ENCODE peak calls at places on chromosomes 13 and 19, in seven cellular contexts. One of them, this sample, is unnamed.

GRCh38 chr19:17061691-17062090 is 13.6 kb downstream of the HAUS8 start:
- DNase-seq in cardiac fibroblast: no peak
- DNase-seq in WTC11: no peak
- DNase-seq in type B pancreatic cell: no peak
- DNase-seq in brain microvascular endothelial cell: no peak
- DNase-seq in left ventricle myocardium inferior: no peak
- DNase-seq in tibial nerve: no peak
- DNase-seq in this sample: no peak

GRCh38 chr19:590396-590745 is 690 bp downstream of the HCN2 start:
- DNase-seq in left ventricle myocardium inferior: no peak
- DNase-seq in brain microvascular endothelial cell: no peak
- DNase-seq in type B pancreatic cell: no peak
- DNase-seq in cardiac fibroblast: peak
- DNase-seq in tibial nerve: no peak
- DNase-seq in WTC11: no peak
- DNase-seq in this sample: peak

GRCh38 chr19:47839913-47840312 is 18.2 kb downstream of the CRX start:
- DNase-seq in brain microvascular endothelial cell: no peak
- DNase-seq in cardiac fibroblast: no peak
- DNase-seq in left ventricle myocardium inferior: no peak
- DNase-seq in tibial nerve: no peak
- DNase-seq in type B pancreatic cell: no peak
- DNase-seq in WTC11: peak
- DNase-seq in this sample: no peak

GRCh38 chr13:32010137-32010536 is 21.4 kb upstream of the FRY start:
- DNase-seq in type B pancreatic cell: no peak
- DNase-seq in left ventricle myocardium inferior: no peak
- DNase-seq in cardiac fibroblast: peak
- DNase-seq in tibial nerve: no peak
- DNase-seq in brain microvascular endothelial cell: peak
- DNase-seq in WTC11: no peak
- DNase-seq in this sample: no peak

GRCh38 chr13:112838038-112838965 is 130.7 kb upstream of the MCF2L start:
- DNase-seq in brain microvascular endothelial cell: no peak
- DNase-seq in WTC11: no peak
- DNase-seq in left ventricle myocardium inferior: no peak
- DNase-seq in cardiac fibroblast: no peak
- DNase-seq in tibial nerve: no peak
- DNase-seq in type B pancreatic cell: no peak
- DNase-seq in this sample: no peak

GRCh38 chr19:23522431-23522830 is 127.2 kb upstream of the ZNF91 start:
- DNase-seq in brain microvascular endothelial cell: no peak
- DNase-seq in cardiac fibroblast: no peak
- DNase-seq in left ventricle myocardium inferior: no peak
- DNase-seq in type B pancreatic cell: no peak
- DNase-seq in WTC11: no peak
- DNase-seq in tibial nerve: no peak
- DNase-seq in this sample: peak

GRCh38 chr13:69857188-69857821 is 250.3 kb upstream of the ATXN8OS start:
- DNase-seq in WTC11: no peak
- DNase-seq in tibial nerve: no peak
- DNase-seq in left ventricle myocardium inferior: no peak
- DNase-seq in cardiac fibroblast: peak
- DNase-seq in type B pancreatic cell: no peak
- DNase-seq in brain microvascular endothelial cell: no peak
- DNase-seq in this sample: peak

GRCh38 chr19:1739960-1740629 is 13.2 kb upstream of the ONECUT3 start:
- DNase-seq in WTC11: no peak
- DNase-seq in type B pancreatic cell: no peak
- DNase-seq in left ventricle myocardium inferior: no peak
- DNase-seq in brain microvascular endothelial cell: no peak
- DNase-seq in tibial nerve: no peak
- DNase-seq in cardiac fibroblast: no peak
- DNase-seq in this sample: no peak

GRCh38 chr13:31431722-31432137 is 232.0 kb downstream of the B3GLCT start:
- DNase-seq in tibial nerve: peak
- DNase-seq in type B pancreatic cell: no peak
- DNase-seq in brain microvascular endothelial cell: peak
- DNase-seq in left ventricle myocardium inferior: peak
- DNase-seq in WTC11: peak
- DNase-seq in cardiac fibroblast: peak
- DNase-seq in this sample: peak

GRCh38 chr13:59476376-59476775 is 687.4 kb downstream of the DIAPH3 start:
- DNase-seq in tibial nerve: no peak
- DNase-seq in cardiac fibroblast: peak
- DNase-seq in WTC11: no peak
- DNase-seq in brain microvascular endothelial cell: no peak
- DNase-seq in type B pancreatic cell: no peak
- DNase-seq in left ventricle myocardium inferior: no peak
- DNase-seq in this sample: no peak

GRCh38 chr19:49687150-49687549 is 2.2 kb upstream of the ADM5 start:
- DNase-seq in cardiac fibroblast: no peak
- DNase-seq in brain microvascular endothelial cell: no peak
- DNase-seq in tibial nerve: no peak
- DNase-seq in WTC11: no peak
- DNase-seq in type B pancreatic cell: no peak
- DNase-seq in left ventricle myocardium inferior: no peak
- DNase-seq in this sample: no peak

GRCh38 chr19:44050740-44051653 is 839 bp upstream of the ZNF223 start:
- DNase-seq in type B pancreatic cell: no peak
- DNase-seq in left ventricle myocardium inferior: no peak
- DNase-seq in cardiac fibroblast: peak
- DNase-seq in brain microvascular endothelial cell: peak
- DNase-seq in tibial nerve: no peak
- DNase-seq in WTC11: peak
- DNase-seq in this sample: no peak

GRCh38 chr13:110251227-110251791 is 55.6 kb downstream of the COL4A1 start:
- DNase-seq in brain microvascular endothelial cell: no peak
- DNase-seq in cardiac fibroblast: no peak
- DNase-seq in type B pancreatic cell: no peak
- DNase-seq in left ventricle myocardium inferior: no peak
- DNase-seq in WTC11: no peak
- DNase-seq in tibial nerve: no peak
- DNase-seq in this sample: peak

GRCh38 chr13:51255556-51255955 is 33.4 kb downstream of the FAM124A start:
- DNase-seq in cardiac fibroblast: no peak
- DNase-seq in type B pancreatic cell: no peak
- DNase-seq in brain microvascular endothelial cell: no peak
- DNase-seq in tibial nerve: no peak
- DNase-seq in WTC11: no peak
- DNase-seq in left ventricle myocardium inferior: no peak
- DNase-seq in this sample: no peak

GRCh38 chr19:48900477-48901452 is 653 bp downstream of the NUCB1 start:
- DNase-seq in cardiac fibroblast: peak
- DNase-seq in left ventricle myocardium inferior: no peak
- DNase-seq in WTC11: no peak
- DNase-seq in type B pancreatic cell: no peak
- DNase-seq in tibial nerve: no peak
- DNase-seq in brain microvascular endothelial cell: no peak
- DNase-seq in this sample: no peak

GRCh38 chr19:30170495-30171137 is 201.6 kb upstream of the ZNF536 start:
- DNase-seq in type B pancreatic cell: no peak
- DNase-seq in cardiac fibroblast: no peak
- DNase-seq in brain microvascular endothelial cell: no peak
- DNase-seq in left ventricle myocardium inferior: no peak
- DNase-seq in tibial nerve: no peak
- DNase-seq in WTC11: no peak
- DNase-seq in this sample: no peak

GRCh38 chr19:45253396-45254027 is 2.4 kb downstream of the MARK4 start:
- DNase-seq in cardiac fibroblast: peak
- DNase-seq in type B pancreatic cell: no peak
- DNase-seq in tibial nerve: no peak
- DNase-seq in left ventricle myocardium inferior: no peak
- DNase-seq in WTC11: no peak
- DNase-seq in brain microvascular endothelial cell: peak
- DNase-seq in this sample: no peak

GRCh38 chr19:45478454-45479238 is 10.8 kb downstream of the FOSB start:
- DNase-seq in type B pancreatic cell: peak
- DNase-seq in tibial nerve: peak
- DNase-seq in left ventricle myocardium inferior: peak
- DNase-seq in cardiac fibroblast: peak
- DNase-seq in brain microvascular endothelial cell: peak
- DNase-seq in WTC11: peak
- DNase-seq in this sample: peak

GRCh38 chr19:341386-342127 is 3.0 kb downstream of the MIER2 start:
- DNase-seq in brain microvascular endothelial cell: no peak
- DNase-seq in left ventricle myocardium inferior: no peak
- DNase-seq in tibial nerve: no peak
- DNase-seq in cardiac fibroblast: no peak
- DNase-seq in type B pancreatic cell: no peak
- DNase-seq in WTC11: no peak
- DNase-seq in this sample: no peak

GRCh38 chr13:65943711-65944110 is 1286.4 kb downstream of the PCDH9 start:
- DNase-seq in brain microvascular endothelial cell: no peak
- DNase-seq in type B pancreatic cell: no peak
- DNase-seq in left ventricle myocardium inferior: no peak
- DNase-seq in WTC11: no peak
- DNase-seq in tibial nerve: no peak
- DNase-seq in cardiac fibroblast: peak
- DNase-seq in this sample: peak

GRCh38 chr13:87872813-87873212 is 201.6 kb downstream of the SLITRK5 start:
- DNase-seq in left ventricle myocardium inferior: no peak
- DNase-seq in type B pancreatic cell: no peak
- DNase-seq in tibial nerve: no peak
- DNase-seq in WTC11: no peak
- DNase-seq in brain microvascular endothelial cell: no peak
- DNase-seq in cardiac fibroblast: no peak
- DNase-seq in this sample: no peak

GRCh38 chr19:5881543-5882299 is 11.4 kb upstream of the FUT5 start:
- DNase-seq in type B pancreatic cell: no peak
- DNase-seq in left ventricle myocardium inferior: no peak
- DNase-seq in cardiac fibroblast: no peak
- DNase-seq in tibial nerve: no peak
- DNase-seq in brain microvascular endothelial cell: no peak
- DNase-seq in WTC11: no peak
- DNase-seq in this sample: no peak

GRCh38 chr13:100789481-100789880 is 114.9 kb upstream of the TMTC4 start:
- DNase-seq in tibial nerve: no peak
- DNase-seq in type B pancreatic cell: no peak
- DNase-seq in WTC11: no peak
- DNase-seq in cardiac fibroblast: peak
- DNase-seq in left ventricle myocardium inferior: no peak
- DNase-seq in brain microvascular endothelial cell: peak
- DNase-seq in this sample: peak

DNA sequence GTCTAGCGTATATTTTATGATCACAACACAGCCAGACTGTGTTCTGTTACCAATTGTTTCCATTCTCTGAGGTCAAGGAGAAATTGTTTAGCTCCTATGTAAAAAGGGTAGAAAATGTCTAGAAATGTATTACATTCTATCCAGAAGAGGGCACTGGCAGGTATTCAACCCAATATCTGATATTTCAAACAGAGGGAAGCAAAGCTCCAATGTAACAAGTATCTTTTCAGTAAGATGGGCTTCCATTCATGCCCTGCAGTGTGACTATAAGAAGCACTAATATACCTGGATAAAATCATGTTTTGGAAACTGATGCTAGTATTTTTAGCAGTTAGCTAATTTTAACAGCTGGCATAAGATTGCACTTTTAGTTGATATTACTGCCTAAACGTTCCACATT is 312.7 kb downstream of the FGF14 start:
- DNase-seq in WTC11: no peak
- DNase-seq in type B pancreatic cell: no peak
- DNase-seq in tibial nerve: no peak
- DNase-seq in cardiac fibroblast: peak
- DNase-seq in brain microvascular endothelial cell: no peak
- DNase-seq in left ventricle myocardium inferior: no peak
- DNase-seq in this sample: peak
- TF ChIP-seq CTCF in WTC11: no peak
- TF ChIP-seq CTCF in type B pancreatic cell: peak
- TF ChIP-seq CTCF in tibial nerve: no peak
- TF ChIP-seq CTCF in cardiac fibroblast: peak
- TF ChIP-seq CTCF in brain microvascular endothelial cell: no peak
- TF ChIP-seq CTCF in left ventricle myocardium inferior: peak
- TF ChIP-seq CTCF in this sample: peak

GRCh38 chr19:27966390-27966816 is 1246.5 kb downstream of the UQCRFS1 start:
- DNase-seq in cardiac fibroblast: peak
- DNase-seq in brain microvascular endothelial cell: no peak
- DNase-seq in left ventricle myocardium inferior: no peak
- DNase-seq in WTC11: no peak
- DNase-seq in type B pancreatic cell: no peak
- DNase-seq in tibial nerve: no peak
- DNase-seq in this sample: peak
- TF ChIP-seq CTCF in cardiac fibroblast: peak
- TF ChIP-seq CTCF in brain microvascular endothelial cell: peak
- TF ChIP-seq CTCF in left ventricle myocardium inferior: peak
- TF ChIP-seq CTCF in WTC11: peak
- TF ChIP-seq CTCF in type B pancreatic cell: peak
- TF ChIP-seq CTCF in tibial nerve: peak
- TF ChIP-seq CTCF in this sample: peak

GRCh38 chr19:21910318-21910717 is 74.3 kb upstream of the ZNF43 start:
- DNase-seq in brain microvascular endothelial cell: no peak
- DNase-seq in tibial nerve: no peak
- DNase-seq in left ventricle myocardium inferior: no peak
- DNase-seq in type B pancreatic cell: no peak
- DNase-seq in cardiac fibroblast: peak
- DNase-seq in WTC11: no peak
- DNase-seq in this sample: no peak

GRCh38 chr19:21908066-21908465 is 72.1 kb upstream of the ZNF43 start:
- DNase-seq in type B pancreatic cell: no peak
- DNase-seq in cardiac fibroblast: no peak
- DNase-seq in tibial nerve: no peak
- DNase-seq in WTC11: no peak
- DNase-seq in brain microvascular endothelial cell: no peak
- DNase-seq in left ventricle myocardium inferior: no peak
- DNase-seq in this sample: no peak

GRCh38 chr19:21907516-21907915 is 71.5 kb upstream of the ZNF43 start:
- DNase-seq in type B pancreatic cell: no peak
- DNase-seq in tibial nerve: no peak
- DNase-seq in left ventricle myocardium inferior: no peak
- DNase-seq in WTC11: no peak
- DNase-seq in cardiac fibroblast: no peak
- DNase-seq in brain microvascular endothelial cell: no peak
- DNase-seq in this sample: no peak

GRCh38 chr19:21915411-21915810 is 79.4 kb upstream of the ZNF43 start:
- DNase-seq in cardiac fibroblast: no peak
- DNase-seq in brain microvascular endothelial cell: no peak
- DNase-seq in left ventricle myocardium inferior: no peak
- DNase-seq in tibial nerve: no peak
- DNase-seq in WTC11: no peak
- DNase-seq in type B pancreatic cell: no peak
- DNase-seq in this sample: no peak

DNA sequence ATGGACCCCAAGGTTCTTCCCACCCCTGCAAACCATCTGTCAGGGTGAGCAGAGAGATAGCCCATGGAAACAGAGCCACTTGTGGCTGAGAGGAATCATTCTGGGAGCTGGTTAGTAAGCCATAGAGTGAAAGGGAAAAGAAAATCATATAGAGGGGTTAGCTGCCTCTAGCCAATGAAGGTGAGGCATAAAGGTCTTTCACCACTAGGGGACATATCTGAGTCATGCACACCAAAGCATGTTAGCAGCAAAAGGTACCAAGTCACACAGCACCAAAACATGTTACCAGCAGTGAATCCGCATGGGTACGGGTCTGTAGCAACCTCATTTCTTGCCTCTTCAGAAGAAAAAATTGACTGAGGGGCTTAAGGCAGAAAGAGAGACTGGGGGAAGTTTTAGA is 76.7 kb upstream of the ZNF43 start:
- DNase-seq in tibial nerve: no peak
- DNase-seq in brain microvascular endothelial cell: no peak
- DNase-seq in cardiac fibroblast: no peak
- DNase-seq in left ventricle myocardium inferior: no peak
- DNase-seq in WTC11: no peak
- DNase-seq in type B pancreatic cell: no peak
- DNase-seq in this sample: no peak
- TF ChIP-seq CTCF in tibial nerve: no peak
- TF ChIP-seq CTCF in brain microvascular endothelial cell: no peak
- TF ChIP-seq CTCF in cardiac fibroblast: no peak
- TF ChIP-seq CTCF in left ventricle myocardium inferior: no peak
- TF ChIP-seq CTCF in WTC11: no peak
- TF ChIP-seq CTCF in type B pancreatic cell: no peak
- TF ChIP-seq CTCF in this sample: no peak

GRCh38 chr19:35468637-35469036 is 20.6 kb downstream of the FFAR2 start:
- DNase-seq in cardiac fibroblast: peak
- DNase-seq in type B pancreatic cell: no peak
- DNase-seq in left ventricle myocardium inferior: peak
- DNase-seq in tibial nerve: peak
- DNase-seq in WTC11: peak
- DNase-seq in brain microvascular endothelial cell: peak
- DNase-seq in this sample: peak
- TF ChIP-seq CTCF in cardiac fibroblast: peak
- TF ChIP-seq CTCF in type B pancreatic cell: peak
- TF ChIP-seq CTCF in left ventricle myocardium inferior: peak
- TF ChIP-seq CTCF in tibial nerve: no peak
- TF ChIP-seq CTCF in WTC11: peak
- TF ChIP-seq CTCF in brain microvascular endothelial cell: peak
- TF ChIP-seq CTCF in this sample: peak

This sample was measured in MCF 10A.